ENCODE peak calls at places on chromosomes 13 and 19, in five cellular contexts. One of them, this sample, is unnamed.

GRCh38 chr13:44068737-44069136 is 189.0 kb downstream of the LACC1 start:
- DNase-seq in effector CD4-positive, alpha-beta T cell: no peak
- DNase-seq in stimulated activated naive CD4-positive, alpha-beta T cell: no peak
- DNase-seq in AG09319: peak; percentile 8
- DNase-seq in activated CD4-positive, CD25-positive, alpha-beta regulatory T cell treated with anti-CD3 and anti-CD28 coated beads, Interleukin-2, amount 50 U/mL, for 72 hours: no peak
- DNase-seq in this sample: peak; percentile 50

GRCh38 chr19:8655340-8655709 is 24.9 kb downstream of the NFILZ start:
- DNase-seq in AG09319: no peak
- DNase-seq in effector CD4-positive, alpha-beta T cell: peak; percentile 29
- DNase-seq in activated CD4-positive, CD25-positive, alpha-beta regulatory T cell treated with anti-CD3 and anti-CD28 coated beads, Interleukin-2, amount 50 U/mL, for 72 hours: no peak
- DNase-seq in stimulated activated naive CD4-positive, alpha-beta T cell: no peak
- DNase-seq in this sample: no peak

GRCh38 chr19:1862424-1863307 is 713 bp downstream of the KLF16 start:
- DNase-seq in effector CD4-positive, alpha-beta T cell: peak; percentile 53
- DNase-seq in activated CD4-positive, CD25-positive, alpha-beta regulatory T cell treated with anti-CD3 and anti-CD28 coated beads, Interleukin-2, amount 50 U/mL, for 72 hours: peak; percentile 68
- DNase-seq in stimulated activated naive CD4-positive, alpha-beta T cell: peak; percentile 53
- DNase-seq in AG09319: no peak
- DNase-seq in this sample: no peak

GRCh38 chr13:79805317-79805716 is 324.4 kb downstream of the NDFIP2 start:
- DNase-seq in effector CD4-positive, alpha-beta T cell: no peak
- DNase-seq in stimulated activated naive CD4-positive, alpha-beta T cell: no peak
- DNase-seq in activated CD4-positive, CD25-positive, alpha-beta regulatory T cell treated with anti-CD3 and anti-CD28 coated beads, Interleukin-2, amount 50 U/mL, for 72 hours: no peak
- DNase-seq in AG09319: no peak
- DNase-seq in this sample: no peak

GRCh38 chr19:12015015-12015752 is 20.3 kb downstream of the ZNF433 start:
- DNase-seq in AG09319: no peak
- DNase-seq in stimulated activated naive CD4-positive, alpha-beta T cell: no peak
- DNase-seq in activated CD4-positive, CD25-positive, alpha-beta regulatory T cell treated with anti-CD3 and anti-CD28 coated beads, Interleukin-2, amount 50 U/mL, for 72 hours: no peak
- DNase-seq in effector CD4-positive, alpha-beta T cell: no peak
- DNase-seq in this sample: no peak

GRCh38 chr13:43239441-43239840 is 216.1 kb downstream of the DNAJC15 start:
- DNase-seq in AG09319: no peak
- DNase-seq in activated CD4-positive, CD25-positive, alpha-beta regulatory T cell treated with anti-CD3 and anti-CD28 coated beads, Interleukin-2, amount 50 U/mL, for 72 hours: no peak
- DNase-seq in stimulated activated naive CD4-positive, alpha-beta T cell: no peak
- DNase-seq in effector CD4-positive, alpha-beta T cell: no peak
- DNase-seq in this sample: no peak

GRCh38 chr19:45955905-45956608 is 17.6 kb downstream of the NOVA2 start:
- DNase-seq in AG09319: no peak
- DNase-seq in effector CD4-positive, alpha-beta T cell: no peak
- DNase-seq in activated CD4-positive, CD25-positive, alpha-beta regulatory T cell treated with anti-CD3 and anti-CD28 coated beads, Interleukin-2, amount 50 U/mL, for 72 hours: no peak
- DNase-seq in stimulated activated naive CD4-positive, alpha-beta T cell: no peak
- DNase-seq in this sample: no peak

GRCh38 chr13:40552895-40553294 is 113.5 kb downstream of the FOXO1 start:
- DNase-seq in AG09319: no peak
- DNase-seq in activated CD4-positive, CD25-positive, alpha-beta regulatory T cell treated with anti-CD3 and anti-CD28 coated beads, Interleukin-2, amount 50 U/mL, for 72 hours: no peak
- DNase-seq in stimulated activated naive CD4-positive, alpha-beta T cell: no peak
- DNase-seq in effector CD4-positive, alpha-beta T cell: no peak
- DNase-seq in this sample: no peak

GRCh38 chr13:93224545-93224944 is 2.1 kb upstream of the GPC6 start:
- DNase-seq in effector CD4-positive, alpha-beta T cell: no peak
- DNase-seq in AG09319: no peak
- DNase-seq in activated CD4-positive, CD25-positive, alpha-beta regulatory T cell treated with anti-CD3 and anti-CD28 coated beads, Interleukin-2, amount 50 U/mL, for 72 hours: no peak
- DNase-seq in stimulated activated naive CD4-positive, alpha-beta T cell: no peak
- DNase-seq in this sample: no peak

GRCh38 chr13:113726961-113727411 is 32.0 kb upstream of the TMEM255B start:
- DNase-seq in stimulated activated naive CD4-positive, alpha-beta T cell: no peak
- DNase-seq in activated CD4-positive, CD25-positive, alpha-beta regulatory T cell treated with anti-CD3 and anti-CD28 coated beads, Interleukin-2, amount 50 U/mL, for 72 hours: no peak
- DNase-seq in effector CD4-positive, alpha-beta T cell: no peak
- DNase-seq in AG09319: no peak
- DNase-seq in this sample: no peak

GRCh38 chr19:18477042-18477760 is 39.3 kb upstream of the ISYNA1 start:
- DNase-seq in activated CD4-positive, CD25-positive, alpha-beta regulatory T cell treated with anti-CD3 and anti-CD28 coated beads, Interleukin-2, amount 50 U/mL, for 72 hours: no peak
- DNase-seq in effector CD4-positive, alpha-beta T cell: no peak
- DNase-seq in stimulated activated naive CD4-positive, alpha-beta T cell: no peak
- DNase-seq in AG09319: no peak
- DNase-seq in this sample: no peak

GRCh38 chr19:18665771-18666202 is 17.7 kb upstream of the CRTC1 start:
- DNase-seq in effector CD4-positive, alpha-beta T cell: no peak
- DNase-seq in AG09319: no peak
- DNase-seq in stimulated activated naive CD4-positive, alpha-beta T cell: no peak
- DNase-seq in activated CD4-positive, CD25-positive, alpha-beta regulatory T cell treated with anti-CD3 and anti-CD28 coated beads, Interleukin-2, amount 50 U/mL, for 72 hours: no peak
- DNase-seq in this sample: no peak

GRCh38 chr19:54952591-54953344 is 5.4 kb upstream of the NLRP7 start:
- DNase-seq in activated CD4-positive, CD25-positive, alpha-beta regulatory T cell treated with anti-CD3 and anti-CD28 coated beads, Interleukin-2, amount 50 U/mL, for 72 hours: no peak
- DNase-seq in effector CD4-positive, alpha-beta T cell: no peak
- DNase-seq in stimulated activated naive CD4-positive, alpha-beta T cell: no peak
- DNase-seq in AG09319: no peak
- DNase-seq in this sample: no peak

GRCh38 chr13:109666656-109667448 is 119.5 kb downstream of the IRS2 start:
- DNase-seq in activated CD4-positive, CD25-positive, alpha-beta regulatory T cell treated with anti-CD3 and anti-CD28 coated beads, Interleukin-2, amount 50 U/mL, for 72 hours: no peak
- DNase-seq in stimulated activated naive CD4-positive, alpha-beta T cell: no peak
- DNase-seq in AG09319: no peak
- DNase-seq in effector CD4-positive, alpha-beta T cell: no peak
- DNase-seq in this sample: no peak

GRCh38 chr19:1904385-1905070 is 671 bp upstream of the ADAT3 start:
- DNase-seq in effector CD4-positive, alpha-beta T cell: no peak
- DNase-seq in activated CD4-positive, CD25-positive, alpha-beta regulatory T cell treated with anti-CD3 and anti-CD28 coated beads, Interleukin-2, amount 50 U/mL, for 72 hours: no peak
- DNase-seq in stimulated activated naive CD4-positive, alpha-beta T cell: no peak
- DNase-seq in AG09319: no peak
- DNase-seq in this sample: no peak

GRCh38 chr13:107238262-107238661 is 670.3 kb upstream of the ARGLU1 start:
- DNase-seq in AG09319: no peak
- DNase-seq in activated CD4-positive, CD25-positive, alpha-beta regulatory T cell treated with anti-CD3 and anti-CD28 coated beads, Interleukin-2, amount 50 U/mL, for 72 hours: no peak
- DNase-seq in effector CD4-positive, alpha-beta T cell: no peak
- DNase-seq in stimulated activated naive CD4-positive, alpha-beta T cell: no peak
- DNase-seq in this sample: no peak

GRCh38 chr19:14412436-14413071 is 6.6 kb downstream of the DDX39A start:
- DNase-seq in stimulated activated naive CD4-positive, alpha-beta T cell: no peak
- DNase-seq in effector CD4-positive, alpha-beta T cell: no peak
- DNase-seq in AG09319: no peak
- DNase-seq in activated CD4-positive, CD25-positive, alpha-beta regulatory T cell treated with anti-CD3 and anti-CD28 coated beads, Interleukin-2, amount 50 U/mL, for 72 hours: no peak
- DNase-seq in this sample: no peak

GRCh38 chr13:90403330-90404082 is 944.0 kb upstream of the MIR17HG start:
- DNase-seq in activated CD4-positive, CD25-positive, alpha-beta regulatory T cell treated with anti-CD3 and anti-CD28 coated beads, Interleukin-2, amount 50 U/mL, for 72 hours: no peak
- DNase-seq in stimulated activated naive CD4-positive, alpha-beta T cell: no peak
- DNase-seq in effector CD4-positive, alpha-beta T cell: no peak
- DNase-seq in AG09319: no peak
- DNase-seq in this sample: no peak

GRCh38 chr19:58356236-58356970 is 3.1 kb upstream of the A1BG start:
- DNase-seq in stimulated activated naive CD4-positive, alpha-beta T cell: peak; percentile 21
- DNase-seq in activated CD4-positive, CD25-positive, alpha-beta regulatory T cell treated with anti-CD3 and anti-CD28 coated beads, Interleukin-2, amount 50 U/mL, for 72 hours: peak; percentile 48
- DNase-seq in effector CD4-positive, alpha-beta T cell: no peak
- DNase-seq in AG09319: no peak
- DNase-seq in this sample: no peak

GRCh38 chr13:46340631-46341111 is 46.4 kb downstream of the RUBCNL start:
- DNase-seq in effector CD4-positive, alpha-beta T cell: no peak
- DNase-seq in AG09319: no peak
- DNase-seq in activated CD4-positive, CD25-positive, alpha-beta regulatory T cell treated with anti-CD3 and anti-CD28 coated beads, Interleukin-2, amount 50 U/mL, for 72 hours: no peak
- DNase-seq in stimulated activated naive CD4-positive, alpha-beta T cell: no peak
- DNase-seq in this sample: no peak

GRCh38 chr13:106589716-106590115 is 21.8 kb upstream of the ARGLU1 start:
- DNase-seq in activated CD4-positive, CD25-positive, alpha-beta regulatory T cell treated with anti-CD3 and anti-CD28 coated beads, Interleukin-2, amount 50 U/mL, for 72 hours: no peak
- DNase-seq in stimulated activated naive CD4-positive, alpha-beta T cell: no peak
- DNase-seq in AG09319: no peak
- DNase-seq in effector CD4-positive, alpha-beta T cell: no peak
- DNase-seq in this sample: no peak

GRCh38 chr19:48858984-48859710 is 9.3 kb downstream of the PLEKHA4 start:
- DNase-seq in AG09319: no peak
- DNase-seq in activated CD4-positive, CD25-positive, alpha-beta regulatory T cell treated with anti-CD3 and anti-CD28 coated beads, Interleukin-2, amount 50 U/mL, for 72 hours: peak; percentile 81
- DNase-seq in stimulated activated naive CD4-positive, alpha-beta T cell: peak; percentile 65
- DNase-seq in effector CD4-positive, alpha-beta T cell: peak; percentile 70
- DNase-seq in this sample: no peak

GRCh38 chr19:29660835-29661234 is 4.4 kb upstream of the PLEKHF1 start:
- DNase-seq in AG09319: no peak
- DNase-seq in effector CD4-positive, alpha-beta T cell: no peak
- DNase-seq in stimulated activated naive CD4-positive, alpha-beta T cell: peak; percentile 54
- DNase-seq in activated CD4-positive, CD25-positive, alpha-beta regulatory T cell treated with anti-CD3 and anti-CD28 coated beads, Interleukin-2, amount 50 U/mL, for 72 hours: no peak
- DNase-seq in this sample: no peak

GRCh38 chr13:32257649-32258048 is 57.5 kb downstream of the ZAR1L start:
- DNase-seq in AG09319: no peak
- DNase-seq in stimulated activated naive CD4-positive, alpha-beta T cell: no peak
- DNase-seq in activated CD4-positive, CD25-positive, alpha-beta regulatory T cell treated with anti-CD3 and anti-CD28 coated beads, Interleukin-2, amount 50 U/mL, for 72 hours: no peak
- DNase-seq in effector CD4-positive, alpha-beta T cell: no peak
- DNase-seq in this sample: no peak

GRCh38 chr13:41064493-41064892 is 3.2 kb downstream of the WBP4 start:
- DNase-seq in AG09319: no peak
- DNase-seq in effector CD4-positive, alpha-beta T cell: no peak
- DNase-seq in stimulated activated naive CD4-positive, alpha-beta T cell: no peak
- DNase-seq in activated CD4-positive, CD25-positive, alpha-beta regulatory T cell treated with anti-CD3 and anti-CD28 coated beads, Interleukin-2, amount 50 U/mL, for 72 hours: no peak
- DNase-seq in this sample: no peak

GRCh38 chr13:71619096-71619495 is 247.9 kb downstream of the DACH1 start:
- DNase-seq in activated CD4-positive, CD25-positive, alpha-beta regulatory T cell treated with anti-CD3 and anti-CD28 coated beads, Interleukin-2, amount 50 U/mL, for 72 hours: no peak
- DNase-seq in effector CD4-positive, alpha-beta T cell: no peak
- DNase-seq in AG09319: no peak
- DNase-seq in stimulated activated naive CD4-positive, alpha-beta T cell: no peak
- DNase-seq in this sample: no peak

GRCh38 chr19:41641879-41642485 is 15.1 kb upstream of the CEACAM4 start:
- DNase-seq in effector CD4-positive, alpha-beta T cell: peak; percentile 71
- DNase-seq in AG09319: peak; percentile 20
- DNase-seq in activated CD4-positive, CD25-positive, alpha-beta regulatory T cell treated with anti-CD3 and anti-CD28 coated beads, Interleukin-2, amount 50 U/mL, for 72 hours: peak; percentile 70
- DNase-seq in stimulated activated naive CD4-positive, alpha-beta T cell: peak; percentile 59
- DNase-seq in this sample: peak; percentile 7

GRCh38 chr13:99067160-99067985 is 89.5 kb upstream of the DOCK9 start:
- DNase-seq in stimulated activated naive CD4-positive, alpha-beta T cell: no peak
- DNase-seq in AG09319: no peak
- DNase-seq in activated CD4-positive, CD25-positive, alpha-beta regulatory T cell treated with anti-CD3 and anti-CD28 coated beads, Interleukin-2, amount 50 U/mL, for 72 hours: no peak
- DNase-seq in effector CD4-positive, alpha-beta T cell: no peak
- DNase-seq in this sample: peak; percentile 29

GRCh38 chr13:105465745-105466144 is 1069.7 kb downstream of the EFNB2 start:
- DNase-seq in stimulated activated naive CD4-positive, alpha-beta T cell: no peak
- DNase-seq in activated CD4-positive, CD25-positive, alpha-beta regulatory T cell treated with anti-CD3 and anti-CD28 coated beads, Interleukin-2, amount 50 U/mL, for 72 hours: no peak
- DNase-seq in effector CD4-positive, alpha-beta T cell: no peak
- DNase-seq in AG09319: no peak
- DNase-seq in this sample: no peak

GRCh38 chr13:105142556-105142955 is 1392.9 kb downstream of the EFNB2 start:
- DNase-seq in activated CD4-positive, CD25-positive, alpha-beta regulatory T cell treated with anti-CD3 and anti-CD28 coated beads, Interleukin-2, amount 50 U/mL, for 72 hours: no peak
- DNase-seq in stimulated activated naive CD4-positive, alpha-beta T cell: no peak
- DNase-seq in AG09319: no peak
- DNase-seq in effector CD4-positive, alpha-beta T cell: no peak
- DNase-seq in this sample: no peak

GRCh38 chr19:46574533-46574932 is 26.6 kb upstream of the CALM3 start:
- DNase-seq in activated CD4-positive, CD25-positive, alpha-beta regulatory T cell treated with anti-CD3 and anti-CD28 coated beads, Interleukin-2, amount 50 U/mL, for 72 hours: no peak
- DNase-seq in AG09319: no peak
- DNase-seq in stimulated activated naive CD4-positive, alpha-beta T cell: peak; percentile 21
- DNase-seq in effector CD4-positive, alpha-beta T cell: peak; percentile 6
- DNase-seq in this sample: no peak

GRCh38 chr13:45132384-45133064 is 12.2 kb downstream of the GTF2F2 start:
- DNase-seq in AG09319: no peak
- DNase-seq in stimulated activated naive CD4-positive, alpha-beta T cell: no peak
- DNase-seq in activated CD4-positive, CD25-positive, alpha-beta regulatory T cell treated with anti-CD3 and anti-CD28 coated beads, Interleukin-2, amount 50 U/mL, for 72 hours: no peak
- DNase-seq in effector CD4-positive, alpha-beta T cell: no peak
- DNase-seq in this sample: no peak

GRCh38 chr13:46655727-46656180 is 102.8 kb downstream of the LRCH1 start:
- DNase-seq in AG09319: no peak
- DNase-seq in activated CD4-positive, CD25-positive, alpha-beta regulatory T cell treated with anti-CD3 and anti-CD28 coated beads, Interleukin-2, amount 50 U/mL, for 72 hours: no peak
- DNase-seq in effector CD4-positive, alpha-beta T cell: no peak
- DNase-seq in stimulated activated naive CD4-positive, alpha-beta T cell: no peak
- DNase-seq in this sample: no peak

GRCh38 chr13:33379597-33379996 is 94.0 kb upstream of the STARD13 start:
- DNase-seq in stimulated activated naive CD4-positive, alpha-beta T cell: no peak
- DNase-seq in effector CD4-positive, alpha-beta T cell: no peak
- DNase-seq in AG09319: no peak
- DNase-seq in activated CD4-positive, CD25-positive, alpha-beta regulatory T cell treated with anti-CD3 and anti-CD28 coated beads, Interleukin-2, amount 50 U/mL, for 72 hours: no peak
- DNase-seq in this sample: no peak

GRCh38 chr19:35908977-35909683 is 1.0 kb upstream of the TYROBP start:
- DNase-seq in stimulated activated naive CD4-positive, alpha-beta T cell: no peak
- DNase-seq in activated CD4-positive, CD25-positive, alpha-beta regulatory T cell treated with anti-CD3 and anti-CD28 coated beads, Interleukin-2, amount 50 U/mL, for 72 hours: no peak
- DNase-seq in AG09319: no peak
- DNase-seq in effector CD4-positive, alpha-beta T cell: no peak
- DNase-seq in this sample: no peak

GRCh38 chr19:36051236-36051635 is 2.8 kb downstream of the THAP8 start:
- DNase-seq in effector CD4-positive, alpha-beta T cell: no peak
- DNase-seq in AG09319: no peak
- DNase-seq in stimulated activated naive CD4-positive, alpha-beta T cell: no peak
- DNase-seq in activated CD4-positive, CD25-positive, alpha-beta regulatory T cell treated with anti-CD3 and anti-CD28 coated beads, Interleukin-2, amount 50 U/mL, for 72 hours: no peak
- DNase-seq in this sample: no peak

GRCh38 chr19:28258794-28259193 is 954.2 kb downstream of the UQCRFS1 start:
- DNase-seq in activated CD4-positive, CD25-positive, alpha-beta regulatory T cell treated with anti-CD3 and anti-CD28 coated beads, Interleukin-2, amount 50 U/mL, for 72 hours: no peak
- DNase-seq in stimulated activated naive CD4-positive, alpha-beta T cell: no peak
- DNase-seq in AG09319: no peak
- DNase-seq in effector CD4-positive, alpha-beta T cell: no peak
- DNase-seq in this sample: no peak